ENCODE peak calls at places on chromosomes 16 and 17, in six cellular contexts. T is foreskin fibroblast, G is neural crest cell, X is anterior cingulate cortex, U is NCI-H187 treated with DMSO at 0.1 percent for 48 hours, W is NAMALWA. N is an unnamed sample.
A peak's percentile ranks its signal among the peaks of the same experiment; 100 is the strongest.

GRCh38 chr17:79693419-79693818 is 37.3 kb upstream of the ENPP7 start:
- DNase-seq in W (no peak), T (no peak), X (no peak), U (no peak), G (no peak), N (no peak)

GRCh38 chr17:32956240-32956970 is 28.5 kb downstream of the TMEM98 start:
- DNase-seq in W (no peak), U (no peak), G (no peak), X (no peak), T (no peak), N (no peak)

GRCh38 chr17:77279448-77280303 is 138.9 kb downstream of the SEC14L1 start:
- DNase-seq in G (no peak), T (no peak), W (no peak), U (no peak), X (no peak), N (no peak)

GRCh38 chr17:66405836-66406679 is 103.6 kb downstream of the PRKCA start:
- DNase-seq in X (no peak), W (no peak), G (no peak), T (no peak), U (no peak), N (no peak)

GRCh38 chr17:2401426-2402221 is 764 bp upstream of the MNT start:
- DNase-seq in U (peak; percentile 86), W (peak; percentile 95), G (peak; percentile 97), T (peak; percentile 100), X (peak; percentile 99), N (peak; percentile 99)

GRCh38 chr17:80558046-80558445 is 13.4 kb downstream of the RPTOR start:
- DNase-seq in U (no peak), X (no peak), W (no peak), G (no peak), T (no peak), N (no peak)

GRCh38 chr16:31461921-31462804 is 2.9 kb downstream of the ARMC5 start:
- DNase-seq in W (no peak), X (no peak), T (no peak), G (no peak), U (no peak), N (no peak)

GRCh38 chr17:33197342-33197741 is 95.8 kb downstream of the ASIC2 start:
- DNase-seq in T (no peak), G (no peak), X (no peak), U (no peak), W (no peak), N (no peak)

GRCh38 chr17:71438631-71439146 is 682.1 kb upstream of the SOX9 start:
- DNase-seq in U (peak; percentile 89), X (no peak), G (no peak), T (peak; percentile 95), W (no peak), N (peak; percentile 3)

GRCh38 chr16:85193876-85194275 is 81.6 kb upstream of the CIBAR2 start:
- DNase-seq in X (no peak), W (no peak), U (no peak), T (no peak), G (no peak), N (no peak)

N was measured in globus pallidus.